ENCODE peak calls at places on chromosomes 3 and 15, in five cellular contexts. X is cardiac fibroblast; J is NCI-H1092; F is SW 1271; Q is activated CD8-positive, alpha-beta memory T cell treated with anti-CD3 and anti-CD28 coated beads, Interleukin-2, amount 50 U/mL, for 48 hours. O is an unnamed sample.

GRCh38 chr3:14810795-14811661 is 7.7 kb upstream of the FGD5 start:
- DNase-seq in X (no peak), Q (no peak), F (no peak), J (no peak), O (no peak)

GRCh38 chr3:127851899-127852298 is 29.6 kb upstream of the MGLL start:
- DNase-seq in F (no peak), J (no peak), X (no peak), Q (no peak), O (no peak)

GRCh38 chr3:25663324-25664065 is 1.2 kb downstream of the TOP2B start:
- DNase-seq in J (no peak), Q (no peak), X (no peak), F (no peak), O (no peak)

GRCh38 chr15:64566102-64566501 is 105.7 kb downstream of the ZNF609 start:
- DNase-seq in X (no peak), F (no peak), Q (no peak), J (no peak), O (no peak)

GRCh38 chr3:170144437-170144843 is 37.1 kb downstream of the PHC3 start:
- DNase-seq in X (no peak), J (no peak), Q (no peak), F (no peak), O (no peak)

GRCh38 chr3:78337801-78338211 is 1297.9 kb downstream of the ROBO2 start:
- DNase-seq in J (no peak), Q (no peak), X (no peak), F (no peak), O (no peak)

GRCh38 chr3:101950985-101951733 is 101.8 kb downstream of the NFKBIZ start:
- DNase-seq in F (no peak), J (no peak), X (peak; percentile 34), Q (no peak), O (no peak)

GRCh38 chr3:65667963-65668362 is 370.8 kb downstream of the MAGI1 start:
- DNase-seq in X (no peak), F (no peak), Q (no peak), J (no peak), O (no peak)

GRCh38 chr15:41843571-41843970 is 4.9 kb downstream of the PLA2G4B start:
- DNase-seq in F (no peak), Q (no peak), J (no peak), X (no peak), O (no peak)

GRCh38 chr15:32104061-32104980 is 74.0 kb downstream of the CHRNA7 start:
- DNase-seq in X (no peak), J (no peak), F (no peak), Q (no peak), O (no peak)

O was measured in brain microvascular endothelial cell.